ENCODE peak calls at places on chromosomes 2 and 18, in seven cellular contexts. C is tibial nerve, U is HepG2, M is A549, S is suprapubic skin, T is transverse colon, R is SK-N-SH. I is an unnamed sample.

GRCh38 chr18:52588916-52589315 is 248.9 kb downstream of the DCC start:
- DNase-seq in S (no peak), M (no peak), C (no peak), R (no peak), T (no peak), U (no peak), I (no peak)

GRCh38 chr2:209629622-209630021 is 142.0 kb upstream of the UNC80 start:
- DNase-seq in U (no peak), T (no peak), S (no peak), R (no peak), C (no peak), M (no peak), I (no peak)

GRCh38 chr18:76056467-76057194 is 438.4 kb downstream of the ZNF516 start:
- DNase-seq in C (peak; percentile 52), T (peak; percentile 10), M (no peak), S (no peak), R (no peak), U (no peak), I (no peak)

GRCh38 chr2:172931256-172931894 is 144.3 kb upstream of the MAP3K20 start:
- DNase-seq in R (peak; percentile 59), T (no peak), M (no peak), S (no peak), C (no peak), U (no peak), I (no peak)

GRCh38 chr2:67724261-67724660 is 327.1 kb downstream of the ETAA1 start:
- DNase-seq in T (no peak), S (no peak), C (no peak), R (no peak), M (no peak), U (no peak), I (no peak)

GRCh38 chr2:136248242-136248641 is 130.3 kb upstream of the CXCR4 start:
- DNase-seq in T (no peak), M (no peak), S (no peak), R (no peak), U (no peak), C (no peak), I (no peak)

GRCh38 chr2:180934911-180935310 is 45.5 kb upstream of the UBE2E3 start:
- DNase-seq in M (no peak), R (no peak), U (no peak), C (no peak), S (no peak), T (no peak), I (no peak)

GRCh38 chr18:36499938-36500337 is 202.4 kb downstream of the FHOD3 start:
- DNase-seq in U (no peak), S (no peak), R (no peak), M (no peak), T (no peak), C (no peak), I (no peak)

GRCh38 chr2:107592225-107592624 is 234.5 kb upstream of the RGPD4 start:
- DNase-seq in R (no peak), U (no peak), S (no peak), T (no peak), C (no peak), M (no peak), I (no peak)

GRCh38 chr2:172196768-172197322 is 94.1 kb upstream of the DLX2 start:
- DNase-seq in S (no peak), T (no peak), U (no peak), M (no peak), R (no peak), C (no peak), I (peak; percentile 46)

GRCh38 chr2:204255068-204255467 is 290.2 kb upstream of the PARD3B start:
- DNase-seq in R (no peak), S (no peak), C (no peak), M (no peak), U (no peak), T (no peak), I (no peak)

GRCh38 chr18:24539866-24540604 is 79.6 kb downstream of the HRH4 start:
- DNase-seq in S (no peak), T (no peak), U (no peak), R (no peak), C (no peak), M (no peak), I (no peak)

GRCh38 chr2:226063704-226064390 is 664.3 kb downstream of the NYAP2 start:
- DNase-seq in C (no peak), U (no peak), M (no peak), T (no peak), R (no peak), S (no peak), I (no peak)

GRCh38 chr2:215899111-215900074 is 114.0 kb downstream of the MREG start:
- DNase-seq in M (no peak), R (no peak), T (no peak), C (no peak), S (no peak), U (no peak), I (no peak)

GRCh38 chr18:76499021-76499420 is 4.0 kb upstream of the ZNF516 start:
- DNase-seq in M (no peak), T (no peak), C (no peak), R (no peak), U (no peak), S (no peak), I (no peak)

GRCh38 chr2:191678437-191679110 is 638 bp downstream of the NABP1 start:
- DNase-seq in M (peak; percentile 57), U (peak; percentile 36), S (peak; percentile 82), R (peak; percentile 69), C (peak; percentile 47), T (peak; percentile 77), I (peak; percentile 59)

GRCh38 chr2:144348846-144349245 is 171.1 kb downstream of the ZEB2 start:
- DNase-seq in C (no peak), U (no peak), T (no peak), M (no peak), S (no peak), R (no peak), I (no peak)

GRCh38 chr18:45521777-45522176 is 93.5 kb upstream of the SLC14A2 start:
- DNase-seq in M (no peak), R (no peak), U (no peak), T (no peak), C (no peak), S (no peak), I (no peak)

GRCh38 chr2:59184281-59185020 is 943.3 kb upstream of the FANCL start:
- DNase-seq in U (no peak), R (no peak), M (no peak), C (no peak), T (no peak), S (no peak), I (no peak)

GRCh38 chr2:240920783-240921231 is 14.7 kb downstream of the CROCC2 start:
- DNase-seq in C (peak; percentile 11), U (no peak), T (peak; percentile 7), M (no peak), S (no peak), R (peak; percentile 11), I (peak; percentile 17)

GRCh38 chr2:178863856-178864620 is 56.8 kb upstream of the TTN start:
- DNase-seq in U (no peak), R (no peak), M (no peak), S (no peak), C (no peak), T (no peak), I (no peak)

GRCh38 chr2:165803123-165803760 is 9.2 kb upstream of the GALNT3 start:
- DNase-seq in M (no peak), R (no peak), S (no peak), T (peak; percentile 60), U (no peak), C (no peak), I (no peak)

GRCh38 chr2:128313076-128313836 is 5.4 kb downstream of the HS6ST1 start:
- DNase-seq in M (peak; percentile 67), S (peak; percentile 53), T (no peak), R (peak; percentile 74), U (no peak), C (no peak), I (peak; percentile 24)

GRCh38 chr2:233242231-233242917 is 9.1 kb upstream of the ATG16L1 start:
- DNase-seq in M (no peak), S (no peak), R (no peak), U (no peak), T (no peak), C (no peak), I (no peak)

GRCh38 chr2:165155152-165155551 is 48.7 kb downstream of the SCN3A start:
- DNase-seq in T (no peak), S (no peak), R (no peak), U (no peak), M (no peak), C (no peak), I (no peak)

GRCh38 chr2:123051136-123051535 is 974.0 kb upstream of the CNTNAP5 start:
- DNase-seq in S (no peak), R (no peak), T (no peak), U (no peak), M (no peak), C (no peak), I (no peak)

GRCh38 chr18:34875150-34875549 is 165.1 kb downstream of the DTNA start:
- DNase-seq in M (no peak), T (no peak), U (no peak), R (no peak), S (no peak), C (no peak), I (no peak)

GRCh38 chr2:71936076-71937030 is 211.3 kb downstream of the CYP26B1 start:
- DNase-seq in C (no peak), T (no peak), S (no peak), R (peak; percentile 0), U (no peak), M (no peak), I (no peak)

GRCh38 chr2:23550553-23550952 is 165.6 kb downstream of the KLHL29 start:
- DNase-seq in R (no peak), T (no peak), S (no peak), M (no peak), C (no peak), U (no peak), I (no peak)

GRCh38 chr18:75483662-75484061 is 56.2 kb upstream of the SMIM21 start:
- DNase-seq in R (no peak), M (no peak), U (no peak), C (no peak), S (no peak), T (no peak), I (no peak)

GRCh38 chr18:74234326-74235171 is 57.2 kb downstream of the CYB5A start:
- DNase-seq in R (no peak), T (peak; percentile 50), C (no peak), M (peak; percentile 32), S (no peak), U (peak; percentile 98), I (peak; percentile 44)
- TF ChIP-seq EP300 in R (no peak), T (peak; percentile 85), C (peak; percentile 36), M (no peak), S (no peak), U (peak; percentile 34), I (no peak)

GRCh38 chr2:54669677-54670484 is 53.6 kb upstream of the EML6 start:
- DNase-seq in S (no peak), U (peak; percentile 96), T (peak; percentile 43), C (no peak), M (no peak), R (no peak), I (no peak)
- TF ChIP-seq EP300 in S (peak; percentile 68), U (peak; percentile 98), T (peak; percentile 54), C (peak; percentile 88), M (no peak), R (no peak), I (no peak)

GRCh38 chr18:23265691-23266399 is 130.6 kb downstream of the CABLES1 start:
- DNase-seq in C (no peak), S (no peak), U (no peak), M (no peak), R (no peak), T (no peak), I (no peak)
- TF ChIP-seq EP300 in C (no peak), S (no peak), U (no peak), M (no peak), R (no peak), T (no peak), I (no peak)

GRCh38 chr2:207625014-207625755 is at the start of gene METTL21A:
- DNase-seq in S (peak; percentile 87), R (peak; percentile 93), U (peak; percentile 94), T (peak; percentile 94), M (peak; percentile 92), C (peak; percentile 60), I (peak; percentile 92)
- TF ChIP-seq EP300 in S (no peak), R (no peak), U (no peak), T (peak; percentile 8), M (no peak), C (no peak), I (no peak)

I was measured in stomach.